ENCODE peak calls at places on chromosomes 6 and 20, in nine cellular contexts. Z is stimulated activated CD8-positive, alpha-beta memory T cell treated with anti-CD3 and anti-CD28 coated beads, Interleukin-12 subunit alpha, Interleukin-12 subunit beta, amount 100 ng/mL, for 4 hours; F is NCI-H187; Q is HTR-8/SVneo; A is mammary epithelial cell; T is central memory CD4-positive, alpha-beta T cell; M is fibroblast of mammary gland; L is lower leg skin; P is activated T-cell treated with anti-CD3 and anti-CD28 coated beads, Interleukin-2, amount 50 U/mL, for 4 hours. Y is an unnamed sample.

GRCh38 chr6:144213293-144213692 is 63.0 kb downstream of the STX11 start:
- DNase-seq in Z (no peak), F (no peak), Q (no peak), A (no peak), T (no peak), M (no peak), L (no peak), P (no peak), Y (no peak)

GRCh38 chr20:60694763-60695162 is 557.3 kb upstream of the CDH4 start:
- DNase-seq in Z (no peak), F (no peak), Q (no peak), A (peak), T (no peak), M (peak), L (no peak), P (no peak), Y (no peak)

GRCh38 chr6:111253999-111254778 is 166.9 kb downstream of the SLC16A10 start:
- DNase-seq in Z (no peak), F (peak), Q (no peak), A (no peak), T (no peak), M (no peak), L (no peak), P (no peak), Y (no peak)

GRCh38 chr6:99187429-99187828 is 162.0 kb downstream of the FAXC start:
- DNase-seq in Z (no peak), F (peak), Q (no peak), A (no peak), T (no peak), M (no peak), L (no peak), P (no peak), Y (no peak)

GRCh38 chr6:88166493-88166900 is 350 bp upstream of the CNR1 start:
- DNase-seq in Z (no peak), F (no peak), Q (no peak), A (no peak), T (no peak), M (peak), L (no peak), P (no peak), Y (no peak)

GRCh38 chr6:71822626-71823025 is 63.7 kb upstream of the RIMS1 start:
- DNase-seq in Z (no peak), F (no peak), Q (no peak), A (no peak), T (no peak), M (no peak), L (no peak), P (no peak), Y (no peak)

GRCh38 chr20:25033250-25033940 is 24.5 kb downstream of the ACSS1 start:
- DNase-seq in Z (no peak), F (no peak), Q (no peak), A (no peak), T (no peak), M (no peak), L (no peak), P (no peak), Y (no peak)

GRCh38 chr6:114343782-114344144 is 940 bp upstream of the HS3ST5 start:
- DNase-seq in Z (no peak), F (no peak), Q (no peak), A (no peak), T (no peak), M (no peak), L (no peak), P (no peak), Y (no peak)

GRCh38 chr6:44925100-44925739 is 402.9 kb upstream of the RUNX2 start:
- DNase-seq in Z (no peak), F (no peak), Q (no peak), A (peak), T (peak), M (peak), L (no peak), P (no peak), Y (no peak)

GRCh38 chr6:112690497-112691202 is 343.5 kb downstream of the RFPL4B start:
- DNase-seq in Z (no peak), F (no peak), Q (peak), A (no peak), T (no peak), M (peak), L (no peak), P (no peak), Y (no peak)

GRCh38 chr6:167501831-167502385 is 177.0 kb downstream of the TTLL2 start:
- DNase-seq in Z (no peak), F (no peak), Q (peak), A (no peak), T (no peak), M (no peak), L (no peak), P (no peak), Y (no peak)

GRCh38 chr6:124795879-124796838 is 166.1 kb upstream of the RNF217 start:
- DNase-seq in Z (no peak), F (no peak), Q (peak), A (no peak), T (no peak), M (peak), L (no peak), P (no peak), Y (no peak)

GRCh38 chr6:113856011-113856551 is 1.1 kb upstream of the MARCKS start:
- DNase-seq in Z (no peak), F (no peak), Q (peak), A (peak), T (no peak), M (peak), L (peak), P (no peak), Y (peak)

GRCh38 chr6:106072501-106073140 is 13.5 kb upstream of the PRDM1 start:
- DNase-seq in Z (no peak), F (no peak), Q (no peak), A (no peak), T (no peak), M (no peak), L (no peak), P (no peak), Y (no peak)

GRCh38 chr6:2030682-2031244 is 214.6 kb downstream of the GMDS start:
- DNase-seq in Z (no peak), F (no peak), Q (no peak), A (no peak), T (no peak), M (no peak), L (no peak), P (no peak), Y (no peak)

GRCh38 chr20:57432874-57433491 is 41.8 kb downstream of the RBM38 start:
- DNase-seq in Z (peak), F (no peak), Q (no peak), A (peak), T (peak), M (no peak), L (peak), P (peak), Y (no peak)

GRCh38 chr20:18639501-18639979 is 51.7 kb downstream of the DTD1 start:
- DNase-seq in Z (no peak), F (no peak), Q (no peak), A (no peak), T (no peak), M (no peak), L (no peak), P (no peak), Y (no peak)

GRCh38 chr6:31689249-31690110 is 8.6 kb upstream of the LY6G5C start:
- DNase-seq in Z (no peak), F (no peak), Q (no peak), A (no peak), T (no peak), M (no peak), L (no peak), P (no peak), Y (no peak)

GRCh38 chr6:33168202-33168601 is 24.1 kb downstream of the COL11A2 start:
- DNase-seq in Z (no peak), F (no peak), Q (no peak), A (no peak), T (no peak), M (no peak), L (no peak), P (no peak), Y (no peak)

GRCh38 chr6:1611322-1611571 is 1.5 kb downstream of the FOXC1 start:
- DNase-seq in Z (no peak), F (no peak), Q (peak), A (peak), T (no peak), M (no peak), L (no peak), P (no peak), Y (no peak)

GRCh38 chr20:56348746-56349145 is 10.0 kb upstream of the FAM210B start:
- DNase-seq in Z (no peak), F (no peak), Q (no peak), A (peak), T (no peak), M (peak), L (no peak), P (no peak), Y (no peak)

GRCh38 chr20:53133134-53133533 is 161.0 kb downstream of the TSHZ2 start:
- DNase-seq in Z (no peak), F (no peak), Q (no peak), A (no peak), T (no peak), M (no peak), L (no peak), P (no peak), Y (no peak)

GRCh38 chr6:157575436-157576145 is 194.6 kb downstream of the ZDHHC14 start:
- DNase-seq in Z (no peak), F (no peak), Q (no peak), A (no peak), T (no peak), M (no peak), L (no peak), P (no peak), Y (no peak)

Y was measured in NCI-H446 treated with DMSO at 0.1 percent for 48 hours.